ENCODE peak calls at places on chromosomes 11 and 22, in four cellular contexts. One of them, this sample, is unnamed.
A peak's percentile ranks its signal among the peaks of the same experiment; 100 is the strongest.

GRCh38 chr11:84316866-84317560 is 1030.8 kb upstream of the CCDC90B start:
- DNase-seq in stromal cell of bone marrow: peak; percentile 36
- DNase-seq in stimulated activated CD4-positive, alpha-beta T cell treated with anti-CD3 and anti-CD28 coated beads, Interleukin-12 subunit alpha, Interleukin-12 subunit beta, amount 100 ng/mL, for 24 hours: no peak
- DNase-seq in NCI-H1694: no peak
- DNase-seq in this sample: no peak

GRCh38 chr11:122317337-122317736 is 201.3 kb upstream of the BLID start:
- DNase-seq in stromal cell of bone marrow: no peak
- DNase-seq in NCI-H1694: no peak
- DNase-seq in stimulated activated CD4-positive, alpha-beta T cell treated with anti-CD3 and anti-CD28 coated beads, Interleukin-12 subunit alpha, Interleukin-12 subunit beta, amount 100 ng/mL, for 24 hours: no peak
- DNase-seq in this sample: no peak

GRCh38 chr11:118618991-118619375 is 11.6 kb downstream of the PHLDB1 start:
- DNase-seq in stimulated activated CD4-positive, alpha-beta T cell treated with anti-CD3 and anti-CD28 coated beads, Interleukin-12 subunit alpha, Interleukin-12 subunit beta, amount 100 ng/mL, for 24 hours: no peak
- DNase-seq in NCI-H1694: no peak
- DNase-seq in stromal cell of bone marrow: peak; percentile 66
- DNase-seq in this sample: no peak

GRCh38 chr11:1203505-1204271 is 19.2 kb upstream of the MUC5B start:
- DNase-seq in NCI-H1694: no peak
- DNase-seq in stimulated activated CD4-positive, alpha-beta T cell treated with anti-CD3 and anti-CD28 coated beads, Interleukin-12 subunit alpha, Interleukin-12 subunit beta, amount 100 ng/mL, for 24 hours: no peak
- DNase-seq in stromal cell of bone marrow: no peak
- DNase-seq in this sample: no peak

GRCh38 chr11:3709977-3710376 is 38.8 kb upstream of the CHRNA10 start:
- DNase-seq in stromal cell of bone marrow: no peak
- DNase-seq in NCI-H1694: no peak
- DNase-seq in stimulated activated CD4-positive, alpha-beta T cell treated with anti-CD3 and anti-CD28 coated beads, Interleukin-12 subunit alpha, Interleukin-12 subunit beta, amount 100 ng/mL, for 24 hours: no peak
- DNase-seq in this sample: no peak

GRCh38 chr11:104161751-104162450 is 2.0 kb downstream of the PDGFD start:
- DNase-seq in stromal cell of bone marrow: peak; percentile 31
- DNase-seq in NCI-H1694: no peak
- DNase-seq in stimulated activated CD4-positive, alpha-beta T cell treated with anti-CD3 and anti-CD28 coated beads, Interleukin-12 subunit alpha, Interleukin-12 subunit beta, amount 100 ng/mL, for 24 hours: no peak
- DNase-seq in this sample: no peak

GRCh38 chr11:12577746-12578644 is 96.2 kb upstream of the TEAD1 start:
- DNase-seq in stromal cell of bone marrow: no peak
- DNase-seq in stimulated activated CD4-positive, alpha-beta T cell treated with anti-CD3 and anti-CD28 coated beads, Interleukin-12 subunit alpha, Interleukin-12 subunit beta, amount 100 ng/mL, for 24 hours: no peak
- DNase-seq in NCI-H1694: no peak
- DNase-seq in this sample: no peak

GRCh38 chr11:72141066-72141465 is 5.5 kb downstream of the FOLR3 start:
- DNase-seq in NCI-H1694: no peak
- DNase-seq in stromal cell of bone marrow: peak; percentile 86
- DNase-seq in stimulated activated CD4-positive, alpha-beta T cell treated with anti-CD3 and anti-CD28 coated beads, Interleukin-12 subunit alpha, Interleukin-12 subunit beta, amount 100 ng/mL, for 24 hours: no peak
- DNase-seq in this sample: peak; percentile 96

GRCh38 chr11:115657586-115657985 is 153.4 kb upstream of the CADM1 start:
- DNase-seq in NCI-H1694: no peak
- DNase-seq in stimulated activated CD4-positive, alpha-beta T cell treated with anti-CD3 and anti-CD28 coated beads, Interleukin-12 subunit alpha, Interleukin-12 subunit beta, amount 100 ng/mL, for 24 hours: no peak
- DNase-seq in stromal cell of bone marrow: no peak
- DNase-seq in this sample: no peak

GRCh38 chr11:10659339-10660216 is 34.0 kb downstream of the IRAG1 start:
- DNase-seq in stimulated activated CD4-positive, alpha-beta T cell treated with anti-CD3 and anti-CD28 coated beads, Interleukin-12 subunit alpha, Interleukin-12 subunit beta, amount 100 ng/mL, for 24 hours: no peak
- DNase-seq in NCI-H1694: no peak
- DNase-seq in stromal cell of bone marrow: peak; percentile 83
- DNase-seq in this sample: peak; percentile 70

GRCh38 chr11:121891134-121891533 is 224.9 kb downstream of the BLID start:
- DNase-seq in stromal cell of bone marrow: no peak
- DNase-seq in NCI-H1694: no peak
- DNase-seq in stimulated activated CD4-positive, alpha-beta T cell treated with anti-CD3 and anti-CD28 coated beads, Interleukin-12 subunit alpha, Interleukin-12 subunit beta, amount 100 ng/mL, for 24 hours: no peak
- DNase-seq in this sample: no peak

GRCh38 chr22:19620742-19621371 is 93.4 kb upstream of the SEPTIN5 start:
- DNase-seq in stimulated activated CD4-positive, alpha-beta T cell treated with anti-CD3 and anti-CD28 coated beads, Interleukin-12 subunit alpha, Interleukin-12 subunit beta, amount 100 ng/mL, for 24 hours: no peak
- DNase-seq in NCI-H1694: no peak
- DNase-seq in stromal cell of bone marrow: no peak
- DNase-seq in this sample: no peak

GRCh38 chr11:20443596-20443995 is 56.1 kb downstream of the PRMT3 start:
- DNase-seq in NCI-H1694: peak; percentile 19
- DNase-seq in stromal cell of bone marrow: peak; percentile 18
- DNase-seq in stimulated activated CD4-positive, alpha-beta T cell treated with anti-CD3 and anti-CD28 coated beads, Interleukin-12 subunit alpha, Interleukin-12 subunit beta, amount 100 ng/mL, for 24 hours: no peak
- DNase-seq in this sample: no peak

GRCh38 chr22:17257578-17257977 is 38.3 kb upstream of the ADA2 start:
- DNase-seq in stimulated activated CD4-positive, alpha-beta T cell treated with anti-CD3 and anti-CD28 coated beads, Interleukin-12 subunit alpha, Interleukin-12 subunit beta, amount 100 ng/mL, for 24 hours: no peak
- DNase-seq in NCI-H1694: no peak
- DNase-seq in stromal cell of bone marrow: no peak
- DNase-seq in this sample: no peak

GRCh38 chr22:37109242-37109917 is at the start of gene TMPRSS6:
- DNase-seq in stromal cell of bone marrow: no peak
- DNase-seq in stimulated activated CD4-positive, alpha-beta T cell treated with anti-CD3 and anti-CD28 coated beads, Interleukin-12 subunit alpha, Interleukin-12 subunit beta, amount 100 ng/mL, for 24 hours: no peak
- DNase-seq in NCI-H1694: no peak
- DNase-seq in this sample: no peak

GRCh38 chr22:36510384-36510783 is 3.5 kb upstream of the FOXRED2 start:
- DNase-seq in stromal cell of bone marrow: no peak
- DNase-seq in NCI-H1694: no peak
- DNase-seq in stimulated activated CD4-positive, alpha-beta T cell treated with anti-CD3 and anti-CD28 coated beads, Interleukin-12 subunit alpha, Interleukin-12 subunit beta, amount 100 ng/mL, for 24 hours: no peak
- DNase-seq in this sample: no peak

GRCh38 chr11:133834399-133835257 is 10.7 kb downstream of the SPATA19 start:
- DNase-seq in stromal cell of bone marrow: no peak
- DNase-seq in stimulated activated CD4-positive, alpha-beta T cell treated with anti-CD3 and anti-CD28 coated beads, Interleukin-12 subunit alpha, Interleukin-12 subunit beta, amount 100 ng/mL, for 24 hours: no peak
- DNase-seq in NCI-H1694: no peak
- DNase-seq in this sample: no peak

GRCh38 chr22:40326905-40327735 is 19.2 kb upstream of the ADSL start:
- DNase-seq in stimulated activated CD4-positive, alpha-beta T cell treated with anti-CD3 and anti-CD28 coated beads, Interleukin-12 subunit alpha, Interleukin-12 subunit beta, amount 100 ng/mL, for 24 hours: no peak
- DNase-seq in NCI-H1694: no peak
- DNase-seq in stromal cell of bone marrow: peak; percentile 6
- DNase-seq in this sample: no peak